ENCODE peak calls at places on chromosomes 3 and 15, in six cellular contexts. H is H9, Q is mesendoderm, X is neuronal stem cell, F is H1, E is mesenchymal stem cell. G is an unnamed sample.

GRCh38 chr15:60397772-60398445 is at the start of gene ANXA2:
- DNase-seq in X (no peak), E (peak; percentile 90), H (peak; percentile 86), F (no peak), Q (peak; percentile 91), G (peak; percentile 84)

GRCh38 chr15:31352283-31352880 is 25.7 kb downstream of the KLF13 start:
- DNase-seq in Q (no peak), H (no peak), F (no peak), X (no peak), E (no peak), G (peak; percentile 4)

GRCh38 chr3:82000773-82001172 is 239.3 kb upstream of the GBE1 start:
- DNase-seq in Q (no peak), E (no peak), H (peak; percentile 35), F (no peak), X (no peak), G (no peak)

GRCh38 chr3:46504780-46505179 is 7.0 kb downstream of the RTP3 start:
- DNase-seq in E (no peak), X (no peak), H (no peak), Q (no peak), F (no peak), G (no peak)

GRCh38 chr15:23416349-23417276 is 30.4 kb downstream of the GOLGA6L2 start:
- DNase-seq in F (no peak), E (no peak), Q (no peak), H (peak; percentile 67), X (no peak), G (no peak)

GRCh38 chr3:55416381-55416821 is 70.7 kb downstream of the WNT5A start:
- DNase-seq in E (peak; percentile 68), H (no peak), X (no peak), Q (no peak), F (no peak), G (peak; percentile 93)

GRCh38 chr3:74631341-74631740 is 16.9 kb upstream of the CNTN3 start:
- DNase-seq in H (no peak), E (no peak), X (no peak), F (no peak), Q (no peak), G (peak; percentile 59)

GRCh38 chr3:122100591-122101491 is 45.7 kb downstream of the CD86 start:
- DNase-seq in Q (peak; percentile 36), E (no peak), F (no peak), X (no peak), H (no peak), G (no peak)

GRCh38 chr3:65285956-65286355 is 598.2 kb upstream of the ADAMTS9 start:
- DNase-seq in H (no peak), E (no peak), Q (no peak), X (no peak), F (no peak), G (no peak)

GRCh38 chr3:52238193-52238760 is 681 bp downstream of the TWF2 start:
- DNase-seq in F (no peak), Q (no peak), H (no peak), X (no peak), E (peak; percentile 55), G (peak; percentile 12)

GRCh38 chr3:46831841-46832240 is 31.4 kb downstream of the MYL3 start:
- DNase-seq in X (no peak), E (no peak), Q (no peak), F (no peak), H (no peak), G (no peak)

GRCh38 chr3:26498192-26498591 is 124.4 kb upstream of the LRRC3B start:
- DNase-seq in E (no peak), Q (no peak), X (no peak), F (no peak), H (no peak), G (no peak)

GRCh38 chr3:181252626-181253025 is 263.1 kb upstream of the DNAJC19 start:
- DNase-seq in E (no peak), F (no peak), X (no peak), Q (no peak), H (no peak), G (no peak)

GRCh38 chr3:104102386-104102785 is 1264.3 kb upstream of the ALCAM start:
- DNase-seq in Q (peak; percentile 79), F (no peak), H (peak; percentile 64), X (peak; percentile 43), E (peak; percentile 62), G (peak; percentile 55)

GRCh38 chr15:75573001-75573400 is 6.1 kb downstream of the PTPN9 start:
- DNase-seq in X (no peak), Q (peak; percentile 41), F (no peak), E (peak; percentile 54), H (no peak), G (peak; percentile 49)

GRCh38 chr3:13707456-13707855 is 158.5 kb downstream of the FBLN2 start:
- DNase-seq in X (no peak), H (peak; percentile 5), F (no peak), E (no peak), Q (no peak), G (no peak)

GRCh38 chr15:57312323-57313133 is 63.8 kb upstream of the CGNL1 start:
- DNase-seq in H (no peak), E (no peak), X (no peak), F (no peak), Q (no peak), G (no peak)

GRCh38 chr3:180680097-180680430 is 775 bp upstream of the CCDC39 start:
- DNase-seq in H (peak; percentile 64), X (no peak), Q (peak; percentile 75), E (no peak), F (no peak), G (peak; percentile 18)

GRCh38 chr3:99659032-99659431 is 20.6 kb downstream of the COL8A1 start:
- DNase-seq in H (no peak), Q (no peak), F (no peak), E (peak; percentile 100), X (no peak), G (peak; percentile 100)

GRCh38 chr3:193563999-193564398 is 9.3 kb upstream of the ATP13A4 start:
- DNase-seq in E (no peak), F (no peak), X (no peak), Q (peak; percentile 69), H (peak; percentile 54), G (no peak)

GRCh38 chr15:50262533-50262932 is 3.0 kb downstream of the HDC start:
- DNase-seq in F (no peak), H (no peak), E (no peak), Q (no peak), X (no peak), G (no peak)

GRCh38 chr3:124837730-124838186 is 49.4 kb downstream of the ITGB5 start:
- DNase-seq in F (no peak), Q (peak; percentile 60), H (no peak), E (peak; percentile 97), X (no peak), G (peak; percentile 87)

GRCh38 chr15:70555713-70556112 is 207.6 kb downstream of the UACA start:
- DNase-seq in X (no peak), Q (no peak), E (no peak), F (no peak), H (peak; percentile 15), G (no peak)

GRCh38 chr15:73940061-73940981 is 14.1 kb downstream of the LOXL1 start:
- DNase-seq in Q (no peak), F (no peak), H (no peak), E (no peak), X (no peak), G (no peak)

GRCh38 chr3:39138804-39139415 is 14.5 kb downstream of the CSRNP1 start:
- DNase-seq in H (peak; percentile 16), Q (no peak), E (no peak), F (no peak), X (no peak), G (peak; percentile 47)

GRCh38 chr3:141231923-141232861 is 567 bp downstream of the PXYLP1 start:
- DNase-seq in Q (peak; percentile 62), F (no peak), X (peak; percentile 29), H (peak; percentile 63), E (peak; percentile 18), G (no peak)
- H3K27ac ChIP-seq in Q (peak overlapping the region; percentile 61), F (no peak overlapping the region), X (no peak overlapping the region), H (no peak overlapping the region), E (no peak overlapping the region), G (peak overlapping the region; percentile 42)

DNA sequence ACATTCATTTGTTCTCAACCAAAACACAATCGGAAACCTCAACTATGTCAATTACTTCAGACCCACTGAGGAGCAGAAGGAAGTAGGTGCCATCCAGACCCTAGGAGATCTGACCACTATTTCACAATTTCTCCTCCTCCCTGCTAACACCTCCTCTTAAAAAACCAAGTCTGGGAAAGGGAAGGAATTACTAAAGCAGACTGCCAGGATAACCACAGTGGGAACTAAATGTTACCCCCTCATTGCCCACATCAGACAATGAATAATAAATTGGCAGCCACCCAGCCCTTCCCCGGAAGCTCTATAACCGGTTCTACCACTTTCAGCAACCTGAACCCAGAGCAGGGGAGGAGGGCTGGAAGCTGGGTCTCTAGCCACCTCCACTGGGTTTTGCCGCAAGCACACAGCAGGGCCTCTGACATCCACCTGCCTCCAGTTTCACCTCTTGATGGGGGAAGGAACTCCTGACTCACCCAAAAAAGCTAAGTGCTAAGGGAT is 17.6 kb downstream of the C15orf62 start:
- DNase-seq in E (peak; percentile 42), X (no peak), F (peak; percentile 64), Q (peak; percentile 93), H (peak; percentile 89), G (peak; percentile 62)
- H3K9ac ChIP-seq in E (no peak overlapping the region), X (no peak overlapping the region), F (no peak overlapping the region), Q (no peak overlapping the region), H (no peak overlapping the region), G (no peak overlapping the region)

DNA sequence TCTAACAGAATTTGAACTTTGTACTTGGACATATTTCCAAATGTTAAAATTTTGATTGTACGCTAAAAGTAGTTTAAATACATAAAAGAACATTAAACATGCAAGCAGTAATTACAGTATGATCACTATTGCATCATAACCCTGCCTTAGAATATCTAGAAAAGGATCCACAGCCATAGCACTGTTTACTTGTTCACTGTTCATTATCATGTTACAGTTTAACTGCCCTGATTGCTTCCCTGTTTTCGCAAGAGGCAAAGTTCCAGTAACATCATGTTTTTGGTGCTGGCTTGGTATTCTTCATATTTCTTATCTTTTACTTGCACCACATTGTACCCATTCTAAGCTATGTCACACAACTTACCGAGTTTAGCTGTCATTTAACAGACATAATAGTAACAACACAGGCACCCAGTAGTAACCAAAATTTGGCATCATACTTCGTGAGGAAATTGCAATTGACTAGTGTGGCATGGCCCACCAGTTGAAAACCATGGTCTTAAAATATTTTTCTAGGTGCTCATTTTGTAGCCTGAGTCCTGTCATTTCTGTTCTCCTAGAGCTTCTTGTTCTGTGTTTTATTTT is 13.3 kb upstream of the TMEM87A start:
- DNase-seq in E (peak; percentile 42), H (no peak), F (no peak), Q (no peak), X (no peak), G (peak; percentile 60)
- H2BK15ac ChIP-seq in E (no peak overlapping the region), H (no peak overlapping the region), F (no peak overlapping the region), Q (no peak overlapping the region), X (no peak overlapping the region), G (no peak overlapping the region)

DNA sequence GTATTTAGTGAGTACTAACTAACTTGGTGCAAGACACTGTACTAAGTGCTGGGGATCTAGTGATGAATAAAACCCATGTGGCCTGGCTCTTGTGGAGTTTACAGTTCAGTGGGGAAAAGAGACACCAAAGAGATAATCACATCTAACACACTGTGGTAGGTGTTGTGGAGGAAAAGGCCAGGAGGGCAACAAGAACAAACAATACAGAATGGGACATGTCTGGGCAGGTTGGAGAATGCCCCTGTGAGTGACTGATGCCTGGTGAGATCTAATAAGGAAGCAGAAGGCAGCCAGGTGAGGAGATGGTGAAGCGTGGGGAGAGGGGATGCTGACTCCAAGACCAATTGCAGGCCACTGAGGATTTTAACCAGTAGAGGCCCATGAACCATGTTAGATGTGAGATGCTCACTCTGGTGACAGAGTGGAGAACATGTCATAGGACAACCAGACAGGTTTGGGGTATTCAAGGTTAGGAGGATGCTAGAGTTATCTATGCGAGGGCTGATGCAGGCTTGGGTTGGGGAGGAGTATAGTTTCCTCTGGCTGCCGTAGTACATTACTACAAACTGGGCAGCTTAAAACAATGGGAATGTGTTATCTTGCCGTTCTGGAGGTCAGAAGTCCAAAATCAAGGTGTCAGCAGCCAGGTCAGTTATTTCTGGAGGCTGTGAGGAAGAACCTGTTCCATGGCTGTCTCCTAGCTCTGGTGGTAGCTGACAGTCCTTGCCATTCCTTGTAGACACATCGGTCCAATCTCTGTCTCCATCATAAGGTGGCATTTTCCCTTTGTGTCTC is 81.4 kb downstream of the ARNT2 start:
- DNase-seq in H (no peak), Q (no peak), X (no peak), F (no peak), E (no peak), G (no peak)
- H3K27ac ChIP-seq in H (no peak overlapping the region), Q (no peak overlapping the region), X (no peak overlapping the region), F (no peak overlapping the region), E (peak overlapping the region; percentile 4), G (peak overlapping the region; percentile 99)

G was measured in IMR-90.